ENCODE peak calls at places on chromosomes 13 and 19, in four cellular contexts. Z, K, W and L are unnamed samples.

GRCh38 chr19:952680-953500 is 27.1 kb downstream of the ARID3A start:
- DNase-seq in Z (no peak), K (no peak), W (peak; percentile 68), L (no peak)

GRCh38 chr19:41415154-41415571 is 12.0 kb downstream of the B3GNT8 start:
- DNase-seq in Z (no peak), K (no peak), W (no peak), L (no peak)

GRCh38 chr19:45141203-45141900 is 19.4 kb downstream of the NKPD1 start:
- DNase-seq in Z (no peak), K (no peak), W (no peak), L (no peak)

GRCh38 chr19:13832096-13832495 is 36.9 kb downstream of the ZSWIM4 start:
- DNase-seq in Z (no peak), K (no peak), W (no peak), L (no peak)

GRCh38 chr19:40425450-40426287 is at the start of gene SERTAD1:
- DNase-seq in Z (peak; percentile 99), K (peak; percentile 98), W (peak; percentile 100), L (peak; percentile 99)

GRCh38 chr19:467554-467953 is 6.7 kb upstream of the SHC2 start:
- DNase-seq in Z (no peak), K (no peak), W (no peak), L (no peak)

GRCh38 chr19:3389876-3390361 is 23.5 kb downstream of the NFIC start:
- DNase-seq in Z (peak; percentile 39), K (no peak), W (no peak), L (no peak)

GRCh38 chr19:8366961-8367326 is 3.0 kb downstream of the ANGPTL4 start:
- DNase-seq in Z (no peak), K (no peak), W (peak; percentile 30), L (no peak)

GRCh38 chr13:76798037-76798436 is 88.2 kb downstream of the KCTD12 start:
- DNase-seq in Z (no peak), K (no peak), W (no peak), L (no peak)

GRCh38 chr19:2542341-2543069 is 66.6 kb downstream of the GADD45B start:
- DNase-seq in Z (peak; percentile 71), K (no peak), W (peak; percentile 34), L (peak; percentile 83)

GRCh38 chr19:35903550-35904179 is 1.3 kb downstream of the HCST start:
- DNase-seq in Z (peak; percentile 73), K (no peak), W (peak; percentile 86), L (peak; percentile 54)

GRCh38 chr19:6970478-6970877 is 50.8 kb downstream of the MBD3L2B start:
- DNase-seq in Z (no peak), K (no peak), W (no peak), L (no peak)

GRCh38 chr19:45645068-45645630 is 6.0 kb upstream of the EML2 start:
- DNase-seq in Z (no peak), K (no peak), W (no peak), L (no peak)

GRCh38 chr19:13597625-13598024 is 91.3 kb upstream of the CACNA1A start:
- DNase-seq in Z (peak; percentile 74), K (peak; percentile 54), W (peak; percentile 41), L (peak; percentile 45)

GRCh38 chr19:45419396-45419795 is 4.3 kb downstream of the ERCC1 start:
- DNase-seq in Z (no peak), K (no peak), W (peak; percentile 61), L (no peak)

GRCh38 chr19:58471736-58472135 is 4.4 kb upstream of the ZNF446 start:
- DNase-seq in Z (no peak), K (no peak), W (no peak), L (no peak)

GRCh38 chr13:52884429-52884828 is 36.0 kb upstream of the PCDH8 start:
- DNase-seq in Z (no peak), K (no peak), W (no peak), L (no peak)

GRCh38 chr13:83780201-83780600 is 102.1 kb downstream of the SLITRK1 start:
- DNase-seq in Z (peak; percentile 15), K (no peak), W (no peak), L (peak; percentile 47)

GRCh38 chr19:38693380-38694223 is 46.2 kb downstream of the ACTN4 start:
- DNase-seq in Z (peak; percentile 63), K (no peak), W (peak; percentile 51), L (peak; percentile 83)

GRCh38 chr19:41801682-41802317 is 5.4 kb downstream of the CEACAM3 start:
- DNase-seq in Z (no peak), K (no peak), W (no peak), L (no peak)

GRCh38 chr19:4977299-4978174 is 8.6 kb downstream of the KDM4B start:
- DNase-seq in Z (peak; percentile 95), K (peak; percentile 88), W (peak; percentile 37), L (peak; percentile 88)

GRCh38 chr19:588758-589692 is 656 bp upstream of the HCN2 start:
- DNase-seq in Z (no peak), K (no peak), W (no peak), L (no peak)

GRCh38 chr13:66829803-66830202 is 400.3 kb downstream of the PCDH9 start:
- DNase-seq in Z (no peak), K (no peak), W (no peak), L (no peak)

GRCh38 chr13:52847682-52848432 is 583 bp downstream of the PCDH8 start:
- DNase-seq in Z (no peak), K (no peak), W (no peak), L (no peak)

GRCh38 chr13:41645313-41645712 is 188.0 kb downstream of the RGCC start:
- DNase-seq in Z (peak; percentile 90), K (peak; percentile 74), W (no peak), L (peak; percentile 88)

GRCh38 chr19:3644351-3645066 is 17.9 kb upstream of the CACTIN start:
- DNase-seq in Z (peak; percentile 49), K (no peak), W (no peak), L (no peak)

GRCh38 chr19:43594081-43594697 is 1.7 kb downstream of the IRGQ start:
- DNase-seq in Z (no peak), K (no peak), W (no peak), L (no peak)

GRCh38 chr13:93226623-93227279 is at the start of gene GPC6:
- DNase-seq in Z (peak; percentile 95), K (peak; percentile 88), W (peak; percentile 18), L (peak; percentile 91)

GRCh38 chr19:40006273-40006691 is 9.4 kb downstream of the ZNF546 start:
- DNase-seq in Z (peak; percentile 95), K (peak; percentile 59), W (no peak), L (peak; percentile 94)

GRCh38 chr13:95636853-95637252 is 7.7 kb downstream of the DZIP1 start:
- DNase-seq in Z (no peak), K (no peak), W (no peak), L (no peak)

GRCh38 chr19:45112111-45112827 is 19.3 kb downstream of the PPP1R37 start:
- DNase-seq in Z (no peak), K (no peak), W (no peak), L (no peak)

DNA sequence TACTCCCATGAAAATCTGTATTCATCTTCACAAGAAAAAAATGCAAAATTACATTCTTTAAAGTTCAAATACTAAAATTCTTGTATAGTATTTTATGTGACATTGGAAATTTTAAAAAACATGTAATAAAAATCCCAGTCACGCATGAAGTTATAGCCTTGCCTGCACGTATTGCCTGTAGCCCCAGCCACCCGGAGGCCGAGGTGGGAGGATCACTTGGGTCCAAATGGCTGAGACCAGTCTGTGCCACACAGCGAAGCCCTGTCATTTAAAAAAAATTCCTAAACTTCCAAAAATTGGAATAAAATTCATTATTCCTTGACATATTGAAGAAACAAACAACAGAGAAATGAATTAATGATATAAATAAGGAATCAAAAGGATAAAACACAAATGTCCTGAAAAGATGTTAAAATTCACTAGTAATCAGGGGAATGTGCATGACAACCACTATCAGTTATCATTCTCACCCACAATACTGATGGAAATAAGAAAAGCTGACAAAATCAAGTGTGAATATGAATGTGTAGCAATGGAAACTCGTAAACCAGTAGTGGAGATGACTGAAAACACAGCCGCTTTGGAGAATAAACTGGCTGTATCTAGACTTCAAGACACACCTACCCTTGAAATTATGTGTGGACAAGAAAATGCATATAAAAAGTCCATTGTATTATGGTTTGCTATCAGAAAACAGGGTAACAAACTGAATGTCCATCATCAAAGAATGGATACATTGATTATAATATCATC is 7.5 kb downstream of the CARD8 start:
- DNase-seq in Z (no peak), K (no peak), W (no peak), L (no peak)
- H3K27ac ChIP-seq in Z (no peak overlapping the region), K (no peak overlapping the region), W (peak overlapping the region; percentile 67), L (no peak overlapping the region)

DNA sequence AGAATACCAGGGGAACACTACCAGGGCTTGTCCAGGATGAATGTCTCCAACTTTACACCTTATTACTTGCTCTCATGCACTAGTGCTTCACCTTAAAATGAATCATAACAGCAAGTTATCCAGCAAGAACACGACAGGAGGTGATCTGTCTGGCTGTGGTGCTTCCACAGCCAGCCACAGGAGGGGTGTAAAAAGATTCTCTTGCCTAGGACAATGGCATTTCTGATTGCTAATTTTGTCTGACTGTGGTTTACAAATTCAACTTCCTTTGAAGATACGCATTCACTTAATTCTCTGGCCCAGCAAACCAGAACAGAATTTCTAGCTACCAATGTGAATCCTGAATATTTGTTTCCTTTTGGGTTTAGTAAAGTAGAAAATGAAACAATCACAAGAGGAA is 23.1 kb upstream of the COG3 start:
- DNase-seq in Z (peak; percentile 10), K (no peak), W (no peak), L (peak; percentile 11)
- TF ChIP-seq CTCF in Z (no peak), K (peak; percentile 17), W (no peak), L (peak; percentile 54)

GRCh38 chr19:20233105-20233504 is 66.1 kb downstream of the ZNF486 start:
- DNase-seq in Z (no peak), K (no peak), W (peak; percentile 44), L (no peak)

GRCh38 chr19:20243629-20244028 is 76.6 kb downstream of the ZNF486 start:
- DNase-seq in Z (no peak), K (no peak), W (no peak), L (no peak)

GRCh38 chr19:20235156-20235555 is 68.1 kb downstream of the ZNF486 start:
- DNase-seq in Z (no peak), K (no peak), W (no peak), L (no peak)

DNA sequence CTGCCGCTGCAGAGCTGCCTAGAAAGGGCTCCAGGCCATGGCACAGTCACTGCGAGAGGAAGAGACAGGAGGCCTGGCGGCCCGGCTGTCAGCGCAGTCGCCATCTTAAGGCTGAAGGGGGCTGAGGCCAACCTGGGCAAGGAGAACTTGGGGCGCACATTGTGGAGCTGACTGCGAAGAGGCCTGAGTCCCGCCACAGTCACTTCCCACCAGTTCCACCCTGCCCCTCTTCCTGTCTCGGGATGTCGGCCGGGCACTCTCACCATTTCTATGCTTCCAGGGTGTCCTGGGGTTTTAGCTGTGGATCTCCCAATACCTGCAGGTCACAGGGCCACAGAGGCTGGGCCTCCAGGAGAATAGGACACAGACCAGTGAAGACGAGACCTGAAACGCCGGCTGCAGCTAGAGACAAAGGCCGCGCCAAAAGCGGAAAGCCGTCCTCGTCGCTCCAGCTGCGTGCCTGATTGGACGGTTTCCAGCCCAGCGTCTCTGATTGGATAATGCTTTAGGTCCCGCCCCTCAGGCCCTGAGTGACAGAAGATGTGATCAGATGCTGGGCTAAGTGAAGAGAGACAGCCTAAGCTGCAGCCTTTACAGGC is 71.1 kb downstream of the ZNF486 start:
- DNase-seq in Z (peak; percentile 77), K (peak; percentile 68), W (peak; percentile 90), L (peak; percentile 95)
- H3K27ac ChIP-seq in Z (peak overlapping the region; percentile 14), K (peak overlapping the region; percentile 39), W (peak overlapping the region; percentile 69), L (peak overlapping the region; percentile 26)

GRCh38 chr13:32687275-32687674 is 101.0 kb downstream of the PDS5B start:
- DNase-seq in Z (no peak), K (no peak), W (no peak), L (no peak)
- TF ChIP-seq CTCF in Z (no peak), K (no peak), W (no peak), L (no peak)

GRCh38 chr19:20367811-20368294 is 197.7 kb downstream of the ZNF737 start:
- DNase-seq in Z (no peak), K (no peak), W (no peak), L (no peak)
- H3K27ac ChIP-seq in Z (no peak overlapping the region), K (no peak overlapping the region), W (no peak overlapping the region), L (no peak overlapping the region)